ENCODE peak calls at places on chromosomes 6 and 20, in six cellular contexts. O is foreskin fibroblast; Y is HL-60; W is CD8-positive, alpha-beta T cell; L is brain microvascular endothelial cell; R is sigmoid colon. V is an unnamed sample.

GRCh38 chr6:118469468-118469867 is 78.6 kb upstream of the PLN start:
- DNase-seq in Y (no peak), R (no peak), W (no peak), O (peak), L (no peak), V (no peak)

GRCh38 chr20:58618694-58619540 is 32.2 kb upstream of the STX16 start:
- DNase-seq in Y (no peak), R (no peak), O (peak), L (peak), W (no peak), V (no peak)

GRCh38 chr6:62652692-62653328 is 366.8 kb upstream of the KHDRBS2 start:
- DNase-seq in L (no peak), Y (no peak), W (no peak), R (no peak), O (no peak), V (no peak)

GRCh38 chr6:138785980-138786379 is 9.9 kb upstream of the ECT2L start:
- DNase-seq in Y (no peak), O (no peak), W (no peak), R (no peak), L (no peak), V (no peak)

GRCh38 chr6:126539022-126539421 is 199.1 kb downstream of the CENPW start:
- DNase-seq in O (peak), Y (no peak), R (no peak), L (peak), W (no peak), V (peak)

GRCh38 chr6:47922391-47922790 is 140.6 kb downstream of the OPN5 start:
- DNase-seq in Y (no peak), O (no peak), W (no peak), R (no peak), L (no peak), V (no peak)

GRCh38 chr6:28940294-28940858 is 16.6 kb upstream of the TRIM27 start:
- DNase-seq in R (peak), L (no peak), O (no peak), W (peak), Y (peak), V (no peak)

GRCh38 chr6:137044366-137045220 is at the start of gene IL20RA:
- DNase-seq in O (no peak), L (no peak), Y (no peak), R (peak), W (no peak), V (no peak)

GRCh38 chr6:32327103-32327502 is 44.6 kb downstream of the TSBP1 start:
- DNase-seq in W (no peak), Y (no peak), R (no peak), L (no peak), O (no peak), V (no peak)

GRCh38 chr20:41133709-41134361 is 3.5 kb upstream of the PLCG1 start:
- DNase-seq in R (no peak), L (no peak), O (no peak), Y (no peak), W (no peak), V (no peak)

GRCh38 chr6:161618816-161619454 is 345.1 kb upstream of the AGPAT4 start:
- DNase-seq in W (no peak), O (peak), R (no peak), L (peak), Y (no peak), V (no peak)

DNA sequence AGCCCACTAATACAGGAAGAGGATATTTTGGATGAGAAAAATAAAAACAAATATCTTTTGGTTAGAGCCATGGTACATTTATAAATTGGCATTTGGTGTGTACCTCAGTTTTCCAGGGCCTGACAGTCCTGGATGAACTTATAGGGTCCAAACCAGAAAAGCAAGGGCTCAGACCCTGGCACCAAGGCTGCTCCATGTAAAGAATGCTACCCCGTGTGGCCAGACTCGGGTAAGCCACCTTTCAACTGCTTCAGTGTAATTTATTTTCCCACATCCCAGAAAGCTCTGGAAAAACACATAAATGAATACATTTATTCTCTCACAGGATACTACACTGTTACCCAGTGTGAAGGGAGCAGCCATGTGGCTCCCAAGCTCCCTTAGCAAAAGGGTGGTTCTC is 13.9 kb downstream of the MRPL14 start:
- DNase-seq in W (no peak), Y (no peak), O (no peak), R (no peak), L (no peak), V (no peak)
- TF ChIP-seq CTCF in W (no peak), Y (no peak), O (no peak), R (no peak), L (peak), V (peak)

GRCh38 chr6:30830438-30830837 is 53.9 kb upstream of the DDR1 start:
- DNase-seq in L (no peak), Y (peak), O (no peak), W (no peak), R (no peak), V (no peak)

GRCh38 chr6:30826961-30827342 is 57.4 kb upstream of the DDR1 start:
- DNase-seq in W (no peak), L (no peak), O (no peak), R (no peak), Y (no peak), V (no peak)

GRCh38 chr6:30828027-30828962 is 56.0 kb upstream of the DDR1 start:
- DNase-seq in R (peak), O (peak), Y (peak), W (peak), L (peak), V (peak)

GRCh38 chr6:30829016-30829415 is 55.3 kb upstream of the DDR1 start:
- DNase-seq in W (no peak), O (no peak), L (no peak), R (no peak), Y (no peak), V (no peak)

GRCh38 chr6:30829639-30830250 is 54.6 kb upstream of the DDR1 start:
- DNase-seq in O (no peak), L (no peak), W (no peak), R (no peak), Y (no peak), V (no peak)
- TF ChIP-seq CTCF in O (no peak), L (no peak), W (no peak), R (no peak), Y (no peak), V (peak)

DNA sequence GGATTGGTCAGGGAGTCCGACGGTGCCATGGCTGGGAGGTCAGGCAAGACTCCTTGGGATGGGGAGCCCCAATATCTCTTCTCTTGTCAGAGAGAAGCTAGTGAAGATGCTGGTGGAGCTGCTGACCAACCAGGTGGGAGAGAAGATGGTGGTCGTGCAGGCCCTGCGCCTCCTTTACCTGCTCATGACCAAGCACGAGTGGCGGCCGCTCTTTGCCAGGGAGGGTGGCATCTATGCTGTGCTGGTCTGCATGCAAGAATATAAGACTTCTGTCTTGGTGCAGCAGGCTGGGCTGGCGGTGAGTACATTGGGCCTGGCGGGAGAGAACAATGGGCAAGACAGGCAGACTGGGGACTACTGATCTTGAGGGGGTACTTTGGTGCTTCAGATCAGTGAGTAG is 10.9 kb downstream of the CUL9 start:
- DNase-seq in O (no peak), L (no peak), W (no peak), Y (no peak), R (no peak), V (no peak)
- TF ChIP-seq CTCF in O (no peak), L (no peak), W (no peak), Y (no peak), R (no peak), V (no peak)

GRCh38 chr6:4384638-4385036 is 249.3 kb upstream of the ECI2 start:
- DNase-seq in L (no peak), Y (no peak), O (no peak), R (no peak), W (no peak), V (no peak)
- TF ChIP-seq CTCF in L (no peak), Y (no peak), O (no peak), R (no peak), W (no peak), V (peak)

GRCh38 chr6:169326067-169326799 is 72.6 kb upstream of the THBS2 start:
- DNase-seq in R (no peak), O (peak), L (peak), W (no peak), Y (peak), V (peak)
- TF ChIP-seq CTCF in R (no peak), O (peak), L (peak), W (no peak), Y (peak), V (peak)

DNA sequence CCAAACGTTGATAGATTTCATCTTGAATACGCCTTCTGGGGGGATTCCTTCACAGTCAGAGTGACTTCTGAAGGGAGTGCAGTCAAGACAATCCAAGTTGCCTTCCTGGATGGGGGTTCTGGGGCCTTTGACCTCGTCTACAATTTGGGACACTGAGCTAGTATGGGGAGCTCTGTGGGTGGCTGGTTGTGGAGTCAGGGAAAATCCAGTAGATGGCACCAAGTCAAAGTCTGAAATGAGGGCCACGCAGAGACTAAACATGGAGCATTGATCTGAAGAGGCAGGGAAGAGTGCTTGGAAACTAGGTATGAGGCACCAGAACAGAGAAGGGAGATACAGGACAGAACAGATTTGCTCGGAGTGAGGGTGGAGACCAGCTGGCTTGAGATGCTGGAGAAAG is 43.6 kb upstream of the CCN6 start:
- DNase-seq in W (no peak), O (no peak), R (no peak), Y (no peak), L (no peak), V (peak)
- TF ChIP-seq CTCF in W (no peak), O (no peak), R (no peak), Y (no peak), L (peak), V (peak)

GRCh38 chr20:33897313-33897912 is 86.3 kb downstream of the CHMP4B start:
- DNase-seq in W (no peak), L (no peak), R (no peak), O (no peak), Y (no peak), V (no peak)
- TF ChIP-seq CTCF in W (no peak), L (no peak), R (no peak), O (no peak), Y (no peak), V (no peak)

V was measured in HFFc6.